ENCODE peak calls at places on chromosome 17, in seven cellular contexts. F is GM12891, S is H1, U is GM12892, L is HepG2, I is SK-N-SH, A is GM12878. D is an unnamed sample.

GRCh38 chr17:41369713-41370112 is at the start of gene KRT33B:
- DNase-seq in F (no peak), S (no peak), U (no peak), L (no peak), I (no peak), A (no peak), D (no peak)

GRCh38 chr17:68143425-68143824 is 104.4 kb upstream of the AMZ2 start:
- DNase-seq in F (no peak), S (peak), U (no peak), L (no peak), I (peak), A (no peak), D (no peak)

GRCh38 chr17:17062356-17062755 is 20.1 kb downstream of the MPRIP start:
- DNase-seq in F (no peak), S (no peak), U (no peak), L (no peak), I (no peak), A (no peak), D (no peak)

GRCh38 chr17:13140750-13141149 is 122.9 kb upstream of the ELAC2 start:
- DNase-seq in F (no peak), S (peak), U (no peak), L (no peak), I (no peak), A (no peak), D (no peak)

GRCh38 chr17:50626037-50626574 is 8.6 kb upstream of the ABCC3 start:
- DNase-seq in F (peak), S (peak), U (peak), L (peak), I (peak), A (no peak), D (peak)

GRCh38 chr17:47905221-47905733 is 9.2 kb downstream of the SP2 start:
- DNase-seq in F (no peak), S (no peak), U (no peak), L (peak), I (no peak), A (no peak), D (no peak)

GRCh38 chr17:48816438-48816773 is 623 bp downstream of the TTLL6 start:
- DNase-seq in F (no peak), S (no peak), U (no peak), L (no peak), I (no peak), A (no peak), D (no peak)

GRCh38 chr17:44345497-44346026 is 460 bp downstream of the GRN start:
- DNase-seq in F (no peak), S (peak), U (no peak), L (peak), I (peak), A (no peak), D (peak)

GRCh38 chr17:27559506-27559931 is 71.5 kb upstream of the LGALS9 start:
- DNase-seq in F (no peak), S (no peak), U (no peak), L (peak), I (peak), A (no peak), D (no peak)

GRCh38 chr17:76791053-76791980 is 53.4 kb downstream of the MFSD11 start:
- DNase-seq in F (peak), S (no peak), U (peak), L (peak), I (peak), A (peak), D (peak)

GRCh38 chr17:75848523-75849303 is 4.5 kb upstream of the UNC13D start:
- DNase-seq in F (peak), S (peak), U (no peak), L (peak), I (peak), A (no peak), D (no peak)

GRCh38 chr17:59149051-59149450 is 5.9 kb downstream of the SKA2 start:
- DNase-seq in F (no peak), S (no peak), U (no peak), L (no peak), I (no peak), A (no peak), D (no peak)

GRCh38 chr17:8393470-8394231 is 4.0 kb downstream of the RNF222 start:
- DNase-seq in F (no peak), S (no peak), U (no peak), L (no peak), I (no peak), A (no peak), D (no peak)

GRCh38 chr17:5329784-5330557 is 47.9 kb downstream of the RABEP1 start:
- DNase-seq in F (no peak), S (no peak), U (no peak), L (no peak), I (no peak), A (peak), D (no peak)

GRCh38 chr17:31825961-31826691 is 32.9 kb downstream of the COPRS start:
- DNase-seq in F (no peak), S (no peak), U (no peak), L (no peak), I (peak), A (no peak), D (no peak)

GRCh38 chr17:48215583-48216139 is 108.1 kb downstream of the SNX11 start:
- DNase-seq in F (no peak), S (peak), U (no peak), L (peak), I (peak), A (no peak), D (peak)

GRCh38 chr17:43673516-43674323 is 12.0 kb upstream of the MEOX1 start:
- DNase-seq in F (no peak), S (peak), U (peak), L (peak), I (peak), A (no peak), D (peak)

GRCh38 chr17:7897773-7898172 is 9.2 kb downstream of the CHD3 start:
- DNase-seq in F (no peak), S (no peak), U (no peak), L (peak), I (peak), A (no peak), D (peak)

GRCh38 chr17:14211778-14212177 is 24.9 kb downstream of the CDRT15 start:
- DNase-seq in F (no peak), S (peak), U (peak), L (no peak), I (no peak), A (no peak), D (no peak)

GRCh38 chr17:75352079-75352569 is 53.4 kb downstream of the GRB2 start:
- DNase-seq in F (no peak), S (peak), U (no peak), L (no peak), I (peak), A (no peak), D (no peak)

GRCh38 chr17:5365831-5366230 is 53.6 kb downstream of the NUP88 start:
- DNase-seq in F (no peak), S (no peak), U (no peak), L (no peak), I (no peak), A (no peak), D (no peak)

GRCh38 chr17:4074831-4075495 is 67.9 kb downstream of the ZZEF1 start:
- DNase-seq in F (peak), S (no peak), U (peak), L (peak), I (peak), A (peak), D (peak)

GRCh38 chr17:78117027-78117981 is 11.3 kb downstream of the TMC6 start:
- DNase-seq in F (no peak), S (peak), U (no peak), L (no peak), I (peak), A (no peak), D (no peak)
- TF ChIP-seq TAF1 in F (no peak), S (no peak), U (no peak), L (no peak), I (no peak), A (no peak), D (no peak)

GRCh38 chr17:80599546-80600305 is 55.1 kb downstream of the RPTOR start:
- DNase-seq in F (no peak), S (no peak), U (no peak), L (peak), I (no peak), A (no peak), D (peak)
- TF ChIP-seq TAF1 in F (no peak), S (no peak), U (no peak), L (peak), I (no peak), A (no peak), D (no peak)

GRCh38 chr17:33033176-33033575 is 41.5 kb downstream of the SPACA3 start:
- DNase-seq in F (no peak), S (no peak), U (no peak), L (no peak), I (no peak), A (no peak), D (no peak)

GRCh38 chr17:33039874-33040273 is 48.2 kb downstream of the SPACA3 start:
- DNase-seq in F (no peak), S (no peak), U (no peak), L (no peak), I (no peak), A (no peak), D (no peak)

DNA sequence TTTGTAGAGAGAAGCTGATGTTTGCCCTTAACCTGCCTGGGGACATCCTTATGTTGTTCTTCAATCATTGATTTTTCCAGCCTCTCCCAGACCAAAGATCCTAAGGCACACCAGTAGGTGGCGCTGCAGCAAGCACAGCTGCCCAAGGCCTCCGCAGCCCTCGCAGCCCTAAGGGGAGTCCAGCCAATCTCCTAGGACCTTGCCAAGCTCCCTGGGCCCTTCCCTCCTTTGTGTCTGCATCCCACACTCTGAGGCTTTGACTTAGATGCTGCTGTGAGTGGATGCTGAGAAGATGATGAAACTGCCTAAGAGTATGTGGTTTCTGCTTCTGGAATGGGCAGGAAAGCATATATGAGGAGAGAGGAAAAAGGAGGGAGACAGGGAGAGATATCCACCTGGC is 47.1 kb downstream of the SPACA3 start:
- DNase-seq in F (no peak), S (peak), U (no peak), L (no peak), I (peak), A (no peak), D (peak)
- TF ChIP-seq TAF1 in F (no peak), S (no peak), U (no peak), L (no peak), I (no peak), A (no peak), D (no peak)

DNA sequence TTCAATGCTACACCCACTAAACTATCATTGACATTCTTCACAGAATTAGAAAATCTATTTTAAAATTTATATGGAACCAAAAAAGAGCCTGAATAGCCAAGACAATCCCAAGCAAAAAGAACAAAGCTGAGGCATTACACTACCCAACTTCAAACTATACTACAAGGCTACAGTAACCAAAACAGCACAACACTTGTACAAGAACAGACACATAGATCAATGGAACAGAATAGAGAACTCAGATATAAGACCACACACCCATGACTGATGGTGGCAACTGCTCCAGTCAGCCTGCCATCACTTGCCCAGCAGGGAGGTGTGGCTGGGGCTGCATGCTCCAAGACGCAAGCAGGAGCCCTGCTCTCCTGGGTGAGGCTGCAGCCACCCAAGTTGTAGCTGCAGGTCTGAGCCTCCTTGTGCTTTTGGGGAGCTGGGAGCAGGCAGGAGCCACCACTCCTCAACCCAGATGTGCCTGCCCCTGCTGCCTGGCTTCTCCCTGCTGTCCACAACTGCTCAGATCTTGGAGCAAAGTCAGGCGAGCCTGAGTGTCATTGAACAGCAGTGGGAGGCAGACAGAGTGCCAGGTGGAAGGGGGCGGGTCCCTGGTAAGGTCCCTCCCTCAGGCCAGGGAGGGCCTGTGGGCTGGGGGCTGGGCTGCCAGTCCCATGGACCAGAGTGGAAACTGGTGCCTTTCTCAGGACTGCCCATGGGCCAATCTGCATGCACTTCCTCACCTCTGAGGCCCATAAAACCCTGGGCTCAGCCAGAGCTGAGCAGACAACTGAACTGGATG is 24.7 kb downstream of the SSH2 start:
- DNase-seq in F (no peak), S (no peak), U (no peak), L (no peak), I (no peak), A (no peak), D (no peak)
- TF ChIP-seq TAF1 in F (no peak), S (no peak), U (no peak), L (no peak), I (no peak), A (no peak), D (no peak)

GRCh38 chr17:57517216-57517518 is 227.9 kb downstream of the CCDC182 start:
- DNase-seq in F (no peak), S (no peak), U (no peak), L (peak), I (no peak), A (no peak), D (no peak)

GRCh38 chr17:57519800-57520199 is 225.3 kb downstream of the CCDC182 start:
- DNase-seq in F (no peak), S (no peak), U (no peak), L (no peak), I (no peak), A (no peak), D (no peak)

GRCh38 chr17:57517519-57518342 is 227.4 kb downstream of the CCDC182 start:
- DNase-seq in F (no peak), S (no peak), U (no peak), L (peak), I (no peak), A (no peak), D (no peak)

GRCh38 chr17:57519199-57519598 is 225.9 kb downstream of the CCDC182 start:
- DNase-seq in F (no peak), S (no peak), U (no peak), L (no peak), I (no peak), A (no peak), D (no peak)

GRCh38 chr17:57518587-57519118 is 226.4 kb downstream of the CCDC182 start:
- DNase-seq in F (no peak), S (no peak), U (no peak), L (no peak), I (peak), A (no peak), D (no peak)
- TF ChIP-seq TAF1 in F (no peak), S (no peak), U (no peak), L (no peak), I (no peak), A (no peak), D (no peak)

GRCh38 chr17:2701161-2701995 is 10.2 kb downstream of the CLUH start:
- DNase-seq in F (peak), S (no peak), U (peak), L (no peak), I (peak), A (no peak), D (no peak)
- TF ChIP-seq TAF1 in F (no peak), S (no peak), U (no peak), L (no peak), I (no peak), A (no peak), D (no peak)

GRCh38 chr17:81527591-81528383 is at the start of gene FSCN2:
- DNase-seq in F (no peak), S (no peak), U (no peak), L (no peak), I (no peak), A (no peak), D (no peak)
- TF ChIP-seq TAF1 in F (no peak), S (no peak), U (no peak), L (no peak), I (no peak), A (no peak), D (no peak)

GRCh38 chr17:144936-145670 is 7.7 kb downstream of the SCGB1C2 start:
- DNase-seq in F (no peak), S (peak), U (no peak), L (no peak), I (no peak), A (no peak), D (no peak)
- TF ChIP-seq TAF1 in F (no peak), S (no peak), U (no peak), L (no peak), I (no peak), A (no peak), D (no peak)

GRCh38 chr17:39001703-39002637 is 34.8 kb upstream of the FBXO47 start:
- DNase-seq in F (no peak), S (no peak), U (no peak), L (no peak), I (no peak), A (no peak), D (peak)
- TF ChIP-seq TAF1 in F (no peak), S (no peak), U (no peak), L (no peak), I (no peak), A (no peak), D (no peak)

DNA sequence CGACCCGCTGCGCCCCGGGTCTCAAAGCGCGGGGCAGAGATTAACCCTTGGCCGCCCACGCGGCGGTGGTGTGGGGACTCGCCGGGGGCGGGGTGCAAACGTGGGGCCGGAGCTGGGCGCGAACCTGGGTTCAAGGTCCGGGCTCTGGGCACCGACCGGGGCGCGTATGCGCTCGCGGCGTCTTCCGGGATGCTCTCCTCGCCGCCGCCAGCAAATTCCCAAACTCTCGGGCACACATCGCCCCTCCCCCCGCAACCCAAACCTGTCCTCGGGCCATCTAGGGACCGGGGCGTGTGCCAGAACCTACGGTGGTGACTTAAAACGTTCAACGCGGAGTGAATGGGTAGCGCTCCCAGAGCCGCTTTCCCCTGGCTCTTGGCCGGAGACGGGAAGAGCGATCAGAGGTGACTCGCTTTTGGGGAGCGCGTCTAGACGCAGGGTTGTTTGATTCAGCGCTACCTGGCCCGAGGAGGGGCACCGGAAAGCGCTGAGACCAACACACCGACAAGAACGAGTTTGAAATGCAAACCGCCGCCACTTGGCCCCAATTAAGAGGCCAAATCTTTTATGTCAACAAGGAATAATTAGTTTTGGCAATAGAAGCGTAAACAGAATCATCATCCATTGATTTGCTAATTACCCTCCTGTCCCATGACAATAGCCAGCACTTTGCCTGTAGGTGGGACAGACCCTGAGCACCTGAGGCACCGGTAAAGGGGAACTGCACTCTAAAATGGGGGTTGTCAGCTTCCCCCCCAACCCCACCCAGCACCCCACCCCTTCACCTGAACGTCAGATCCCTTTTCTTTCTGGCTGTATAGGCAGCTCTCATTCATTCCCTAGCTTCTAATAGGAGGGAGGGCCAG is 46.2 kb downstream of the WNT3 start:
- DNase-seq in F (no peak), S (peak), U (no peak), L (peak), I (no peak), A (no peak), D (no peak)
- TF ChIP-seq TAF1 in F (no peak), S (peak), U (no peak), L (peak), I (no peak), A (no peak), D (no peak)